ENCODE peak calls at places on chromosomes 12 and 14, in five cellular contexts. H is astrocyte; V is breast epithelium; M is upper lobe of right lung; G is CD8-positive, alpha-beta memory T cell. F is an unnamed sample. For H3K36me3, the result is how much of the 10 kb centered on the place peaks cover.

GRCh38 chr14:104051092-104051813 is 34.2 kb upstream of the ASPG start:
- DNase-seq in G (no peak), H (no peak), M (no peak), V (no peak), F (no peak)

GRCh38 chr12:65532162-65532561 is 253.7 kb downstream of the MSRB3 start:
- DNase-seq in M (no peak), H (peak), G (no peak), V (no peak), F (no peak)

GRCh38 chr14:50082784-50083466 is 33.4 kb downstream of the VCPKMT start:
- DNase-seq in G (peak), M (peak), H (peak), V (no peak), F (no peak)

GRCh38 chr14:105563347-105563737 is 37.0 kb downstream of the TMEM121 start:
- DNase-seq in V (no peak), M (peak), H (no peak), G (no peak), F (no peak)

GRCh38 chr12:110555509-110556406 is 27.4 kb downstream of the PPTC7 start:
- DNase-seq in M (no peak), H (peak), G (no peak), V (no peak), F (no peak)

GRCh38 chr12:110744176-110744575 is 1.5 kb upstream of the PPP1CC start:
- DNase-seq in G (no peak), V (no peak), M (no peak), H (peak), F (no peak)

GRCh38 chr12:48767521-48767920 is 21.4 kb downstream of the ADCY6 start:
- DNase-seq in V (no peak), G (no peak), M (no peak), H (no peak), F (no peak)

GRCh38 chr12:113359133-113359938 is 949 bp downstream of the PLBD2 start:
- DNase-seq in H (peak), G (no peak), M (no peak), V (no peak), F (no peak)

GRCh38 chr12:126773012-126773411 is 1494.0 kb upstream of the TMEM132C start:
- DNase-seq in G (no peak), M (no peak), H (no peak), V (no peak), F (no peak)

GRCh38 chr14:86221755-86222154 is 691.8 kb downstream of the FLRT2 start:
- DNase-seq in H (no peak), V (no peak), G (no peak), M (no peak), F (no peak)

GRCh38 chr14:28142400-28143015 is 624.1 kb upstream of the FOXG1 start:
- DNase-seq in G (no peak), M (no peak), V (no peak), H (no peak), F (no peak)

GRCh38 chr14:100778951-100779690 is 46.8 kb upstream of the MEG3 start:
- DNase-seq in M (no peak), H (no peak), G (no peak), V (peak), F (no peak)

GRCh38 chr12:101078881-101079280 is 131.2 kb downstream of the SLC5A8 start:
- DNase-seq in M (no peak), H (no peak), V (no peak), G (no peak), F (no peak)

GRCh38 chr14:98608071-98609060 is 663.6 kb downstream of the BCL11B start:
- DNase-seq in M (no peak), H (no peak), V (no peak), G (no peak), F (no peak)

GRCh38 chr12:100481021-100481420 is 7.4 kb downstream of the NR1H4 start:
- DNase-seq in H (no peak), M (no peak), G (no peak), V (no peak), F (no peak)

GRCh38 chr14:51157012-51157411 is 62.1 kb upstream of the TRIM9 start:
- DNase-seq in V (no peak), G (no peak), M (no peak), H (no peak), F (no peak)

GRCh38 chr12:102960766-102961487 is 3.5 kb downstream of the ASCL1 start:
- DNase-seq in G (no peak), M (no peak), V (no peak), H (no peak), F (no peak)

GRCh38 chr12:62098131-62098530 is 162.1 kb upstream of the USP15 start:
- DNase-seq in G (no peak), H (no peak), M (no peak), V (no peak), F (no peak)

GRCh38 chr14:104977008-104977680 is 1.0 kb downstream of the AHNAK2 start:
- DNase-seq in H (no peak), V (no peak), M (peak), G (no peak), F (no peak)

GRCh38 chr14:65255029-65255545 is 152.8 kb upstream of the MAX start:
- DNase-seq in M (no peak), V (no peak), G (no peak), H (peak), F (peak)

GRCh38 chr14:69880051-69880487 is 853 bp downstream of the SMOC1 start:
- DNase-seq in M (no peak), V (no peak), H (no peak), G (no peak), F (no peak)

GRCh38 chr12:25959069-25959961 is 833 bp downstream of the RASSF8 start:
- DNase-seq in G (no peak), H (peak), V (peak), M (peak), F (no peak)

GRCh38 chr12:103864710-103865109 is 23.7 kb upstream of the NT5DC3 start:
- DNase-seq in M (no peak), G (no peak), H (no peak), V (no peak), F (no peak)

GRCh38 chr12:11158885-11159444 is 12.0 kb upstream of the SMIM10L1 start:
- DNase-seq in M (no peak), V (no peak), H (no peak), G (no peak), F (no peak)

GRCh38 chr14:74784634-74785033 is 21.5 kb downstream of the YLPM1 start:
- DNase-seq in G (peak), H (no peak), V (no peak), M (no peak), F (no peak)
- H3K36me3 ChIP-seq in G (under half), H (under half), V (under half), M (half or more), F (under half)

DNA sequence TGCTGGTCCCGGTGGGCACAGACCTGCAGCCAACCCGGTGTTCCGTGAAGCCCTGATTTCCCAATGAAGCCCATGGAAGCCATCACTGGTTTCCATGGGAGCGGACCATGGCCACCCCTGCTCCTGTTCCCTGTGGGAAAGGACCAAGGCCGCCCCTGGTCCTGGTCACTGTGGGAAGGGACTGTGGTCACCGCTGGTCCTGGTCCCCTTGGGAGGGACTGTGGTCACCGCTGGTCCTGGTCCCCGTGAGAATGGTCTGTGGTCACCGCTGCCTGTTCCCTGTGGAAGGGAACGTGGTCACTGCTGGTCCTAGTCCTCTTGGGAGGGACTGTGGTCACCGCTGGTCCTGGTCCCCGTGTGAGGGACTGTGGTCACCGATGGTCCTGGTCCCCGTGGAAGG is 393 bp upstream of the GLT1D1 start:
- DNase-seq in H (no peak), M (no peak), V (no peak), G (no peak), F (no peak)
- H3K4me3 ChIP-seq in H (no peak), M (no peak), V (no peak), G (no peak), F (no peak)

GRCh38 chr14:30131698-30132097 is 204.1 kb upstream of the PRKD1 start:
- DNase-seq in H (no peak), M (no peak), G (no peak), V (no peak), F (no peak)
- H3K36me3 ChIP-seq in H (under half), M (under half), G (under half), V (under half), F (under half)

DNA sequence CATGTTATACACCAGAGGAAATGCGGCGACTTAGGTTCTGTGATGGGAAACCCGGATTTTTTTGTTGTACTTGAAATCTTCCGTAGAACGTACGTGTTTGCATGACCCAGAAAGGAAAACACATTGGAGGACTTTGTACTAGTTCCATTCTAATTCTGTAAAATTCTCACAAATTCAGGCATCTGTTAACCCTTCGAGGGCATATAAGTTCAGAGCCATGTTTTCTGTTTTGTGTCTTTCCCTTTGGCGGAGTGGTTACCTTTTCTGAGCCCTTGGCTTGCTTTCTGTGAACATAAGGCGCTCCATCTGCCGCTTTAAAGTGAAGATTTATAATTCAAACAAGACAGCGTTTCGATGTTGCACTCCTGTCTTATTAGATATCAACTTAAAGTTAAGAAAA is 34.2 kb downstream of the BICD1 start:
- DNase-seq in H (no peak), V (no peak), G (no peak), M (no peak), F (no peak)
- H3K4me3 ChIP-seq in H (no peak), V (no peak), G (no peak), M (no peak), F (no peak)

GRCh38 chr14:76793956-76794355 is 18.7 kb downstream of the ANGEL1 start:
- DNase-seq in V (no peak), H (no peak), G (no peak), M (no peak), F (no peak)
- H3K36me3 ChIP-seq in V (under half), H (under half), G (under half), M (half or more), F (under half)

GRCh38 chr12:97471194-97471593 is 8.6 kb downstream of the RMST start:
- DNase-seq in G (no peak), V (no peak), M (no peak), H (no peak), F (no peak)

GRCh38 chr12:97476255-97476654 is 13.7 kb downstream of the RMST start:
- DNase-seq in V (no peak), H (no peak), G (no peak), M (no peak), F (no peak)

DNA sequence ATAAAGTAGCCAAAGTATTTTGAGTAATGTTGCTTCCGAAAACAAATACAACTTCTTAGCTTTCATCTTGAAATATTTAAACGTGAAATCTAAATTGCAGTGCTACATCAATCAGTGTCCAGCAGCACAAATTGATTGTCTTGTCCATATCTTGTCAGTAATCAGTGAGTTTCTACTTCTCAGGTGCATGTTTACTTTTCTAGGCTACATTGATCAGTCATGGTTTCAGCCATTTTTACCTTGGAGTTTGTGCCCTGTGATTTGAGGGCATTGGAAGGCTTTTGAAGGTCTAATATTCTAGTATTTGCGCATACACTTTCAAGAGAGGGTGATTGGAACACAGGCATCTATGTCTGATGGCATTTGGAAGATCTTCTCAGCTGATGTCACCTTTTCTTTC is 12.4 kb downstream of the RMST start:
- DNase-seq in G (no peak), M (no peak), H (no peak), V (no peak), F (no peak)
- H3K4me3 ChIP-seq in G (no peak), M (no peak), H (no peak), V (no peak), F (no peak)

GRCh38 chr14:64112859-64113258 is 181.3 kb downstream of the ESR2 start:
- DNase-seq in V (peak), M (no peak), G (no peak), H (no peak), F (no peak)
- H3K36me3 ChIP-seq in V (under half), M (under half), G (under half), H (under half), F (under half)

DNA sequence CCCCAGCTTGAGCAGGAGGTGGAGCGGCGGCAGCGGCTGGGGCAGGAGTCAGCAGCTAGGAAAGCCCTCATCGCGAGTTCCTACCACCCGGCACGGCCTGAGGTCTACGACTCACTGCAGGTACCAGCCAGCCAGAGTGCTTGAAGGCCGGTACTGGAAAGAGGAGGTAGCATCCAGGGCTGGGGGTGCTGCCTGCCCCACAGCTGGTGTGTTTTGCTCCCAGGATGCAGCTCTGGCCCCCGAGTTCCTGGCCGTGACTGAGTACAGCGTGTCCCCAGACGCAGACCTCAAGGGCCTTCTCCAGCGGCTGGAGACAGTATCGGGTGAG is 1.6 kb downstream of the OGFOD2 start:
- DNase-seq in G (no peak), H (no peak), M (peak), V (no peak), F (no peak)
- H3K4me3 ChIP-seq in G (no peak), H (peak), M (peak), V (no peak), F (no peak)

GRCh38 chr14:63993992-63994391 is 141.2 kb downstream of the SYNE2 start:
- DNase-seq in H (no peak), M (no peak), G (peak), V (no peak), F (no peak)
- H3K36me3 ChIP-seq in H (under half), M (under half), G (under half), V (under half), F (under half)